ENCODE peak calls at places on chromosomes 5 and 9, in ten cellular contexts. G is tibial nerve, P is transverse colon, K is SK-N-SH, Y is sigmoid colon, Z is K562, M is stomach, B is ovary, E is H1, X is suprapubic skin. J is an unnamed sample.

GRCh38 chr9:109251080-109251775 is 69.6 kb downstream of the EPB41L4B start:
- DNase-seq in G (no peak), P (peak; percentile 70), K (no peak), Y (no peak), Z (no peak), M (peak; percentile 82), B (peak; percentile 77), E (peak; percentile 28), X (no peak), J (peak; percentile 51)

GRCh38 chr5:125722550-125722949 is 700.7 kb upstream of the GRAMD2B start:
- DNase-seq in G (no peak), P (no peak), K (no peak), Y (no peak), Z (no peak), M (no peak), B (no peak), E (no peak), X (no peak), J (no peak)

GRCh38 chr5:135246923-135247795 is 151.9 kb downstream of the MACROH2A1 start:
- DNase-seq in G (no peak), P (no peak), K (no peak), Y (peak; percentile 64), Z (peak; percentile 64), M (peak; percentile 21), B (no peak), E (peak; percentile 46), X (peak; percentile 73), J (peak; percentile 65)

GRCh38 chr9:127980056-127980705 is 608 bp downstream of the EEIG1 start:
- DNase-seq in G (no peak), P (peak; percentile 79), K (peak; percentile 75), Y (peak; percentile 75), Z (peak; percentile 85), M (peak; percentile 81), B (peak; percentile 68), E (peak; percentile 72), X (no peak), J (peak; percentile 93)

GRCh38 chr5:124797665-124798087 is 51.2 kb upstream of the ZNF608 start:
- DNase-seq in G (no peak), P (no peak), K (no peak), Y (no peak), Z (peak; percentile 30), M (no peak), B (no peak), E (no peak), X (no peak), J (no peak)

GRCh38 chr9:133475292-133475941 is 3.5 kb downstream of the SLC2A6 start:
- DNase-seq in G (no peak), P (no peak), K (no peak), Y (no peak), Z (no peak), M (no peak), B (no peak), E (no peak), X (no peak), J (no peak)

GRCh38 chr9:84330246-84330645 is 10.3 kb downstream of the SLC28A3 start:
- DNase-seq in G (no peak), P (no peak), K (no peak), Y (no peak), Z (no peak), M (no peak), B (no peak), E (no peak), X (no peak), J (no peak)

GRCh38 chr5:65483474-65484346 is 2.0 kb upstream of the ADAMTS6 start:
- DNase-seq in G (no peak), P (no peak), K (peak; percentile 66), Y (no peak), Z (no peak), M (no peak), B (no peak), E (no peak), X (no peak), J (no peak)

GRCh38 chr5:171312129-171312819 is 3.2 kb downstream of the TLX3 start:
- DNase-seq in G (no peak), P (no peak), K (no peak), Y (no peak), Z (no peak), M (no peak), B (no peak), E (peak; percentile 65), X (peak; percentile 76), J (no peak)

GRCh38 chr5:109451161-109451560 is 41.4 kb upstream of the PJA2 start:
- DNase-seq in G (no peak), P (no peak), K (no peak), Y (no peak), Z (no peak), M (peak; percentile 37), B (no peak), E (no peak), X (no peak), J (no peak)

GRCh38 chr5:158435161-158435616 is 576.2 kb upstream of the CLINT1 start:
- DNase-seq in G (no peak), P (no peak), K (no peak), Y (no peak), Z (no peak), M (no peak), B (no peak), E (no peak), X (no peak), J (no peak)

GRCh38 chr5:150815010-150815409 is 31.3 kb upstream of the IRGM start:
- DNase-seq in G (no peak), P (no peak), K (no peak), Y (no peak), Z (no peak), M (no peak), B (no peak), E (no peak), X (no peak), J (no peak)
- H3K27ac ChIP-seq in G (no peak overlapping the region), P (no peak overlapping the region), K (no peak overlapping the region), Y (no peak overlapping the region), Z (no peak overlapping the region), M (no peak overlapping the region), B (no peak overlapping the region), E (no peak overlapping the region), X (no peak overlapping the region), J (no peak overlapping the region)

GRCh38 chr9:105670775-105671174 is 8.5 kb downstream of the TAL2 start:
- DNase-seq in G (no peak), P (no peak), K (no peak), Y (no peak), Z (no peak), M (no peak), B (no peak), E (no peak), X (no peak), J (no peak)

GRCh38 chr9:105663914-105664313 is 1.7 kb downstream of the TAL2 start:
- DNase-seq in G (no peak), P (no peak), K (no peak), Y (no peak), Z (no peak), M (no peak), B (no peak), E (no peak), X (no peak), J (no peak)

GRCh38 chr9:105670315-105670714 is 8.1 kb downstream of the TAL2 start:
- DNase-seq in G (no peak), P (no peak), K (no peak), Y (no peak), Z (no peak), M (no peak), B (no peak), E (no peak), X (no peak), J (no peak)

GRCh38 chr9:105672711-105673234 is 10.5 kb downstream of the TAL2 start:
- DNase-seq in G (no peak), P (no peak), K (no peak), Y (no peak), Z (no peak), M (no peak), B (no peak), E (no peak), X (no peak), J (no peak)

DNA sequence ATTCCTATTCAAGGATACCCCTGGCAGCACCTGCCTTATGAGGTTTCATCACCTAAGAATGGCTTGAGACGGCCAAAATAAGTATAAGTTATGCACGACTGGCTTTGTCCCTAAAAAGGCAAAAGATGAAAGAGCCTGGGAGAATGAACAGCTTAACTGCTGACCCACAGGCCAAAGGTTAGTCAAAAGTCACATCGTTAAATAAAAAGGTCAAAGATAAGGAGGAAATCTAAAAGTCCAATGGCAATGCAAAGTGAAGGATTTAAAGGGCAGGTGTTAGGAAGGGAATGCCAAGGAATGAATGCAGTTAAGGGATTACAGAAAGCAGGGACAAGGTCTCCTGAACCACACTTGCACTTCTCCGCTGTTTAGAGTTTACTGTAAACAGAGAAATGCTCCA is 5.6 kb downstream of the TAL2 start:
- DNase-seq in G (no peak), P (no peak), K (no peak), Y (no peak), Z (no peak), M (no peak), B (no peak), E (no peak), X (no peak), J (no peak)
- TF ChIP-seq EP300 in G (no peak), P (no peak), K (no peak), Y (no peak), Z (no peak), M (no peak), B (no peak), E (no peak), X (no peak), J (no peak)

GRCh38 chr5:140420226-140420570 is 18.6 kb downstream of the ANKHD1 start:
- DNase-seq in G (no peak), P (no peak), K (no peak), Y (no peak), Z (no peak), M (no peak), B (no peak), E (no peak), X (no peak), J (no peak)

GRCh38 chr5:140423609-140424008 is 22.0 kb downstream of the ANKHD1 start:
- DNase-seq in G (no peak), P (no peak), K (no peak), Y (no peak), Z (no peak), M (no peak), B (no peak), E (no peak), X (no peak), J (no peak)

GRCh38 chr5:140418862-140419520 is 17.4 kb downstream of the ANKHD1 start:
- DNase-seq in G (no peak), P (no peak), K (no peak), Y (no peak), Z (no peak), M (no peak), B (no peak), E (no peak), X (no peak), J (no peak)

GRCh38 chr5:140420665-140421361 is 19.2 kb downstream of the ANKHD1 start:
- DNase-seq in G (no peak), P (no peak), K (no peak), Y (no peak), Z (no peak), M (no peak), B (no peak), E (no peak), X (no peak), J (no peak)

GRCh38 chr5:140424135-140424534 is 22.5 kb downstream of the ANKHD1 start:
- DNase-seq in G (no peak), P (no peak), K (no peak), Y (no peak), Z (no peak), M (no peak), B (no peak), E (no peak), X (no peak), J (no peak)
- H3K9me3 ChIP-seq in G (no peaks in the 10 kb centered on the region), P (no peaks in the 10 kb centered on the region), K (no peaks in the 10 kb centered on the region), Y (no peaks in the 10 kb centered on the region), Z (no peaks in the 10 kb centered on the region), M (no peaks in the 10 kb centered on the region), B (no peaks in the 10 kb centered on the region), E (no peaks in the 10 kb centered on the region), X (no peaks in the 10 kb centered on the region), J (no peaks in the 10 kb centered on the region)

GRCh38 chr9:304519-305185 is 90.0 kb downstream of the DOCK8 start:
- DNase-seq in G (no peak), P (no peak), K (no peak), Y (no peak), Z (no peak), M (no peak), B (no peak), E (no peak), X (no peak), J (no peak)
- H3K27ac ChIP-seq in G (no peak overlapping the region), P (no peak overlapping the region), K (no peak overlapping the region), Y (peak overlapping the region; percentile 17), Z (no peak overlapping the region), M (no peak overlapping the region), B (no peak overlapping the region), E (no peak overlapping the region), X (peak overlapping the region; percentile 52), J (no peak overlapping the region)

J was measured in upper lobe of left lung.